ENCODE peak calls at places on chromosomes 16 and 17, in four cellular contexts. C, M, A and J are unnamed samples.

GRCh38 chr16:67481561-67482259 is 753 bp upstream of the ATP6V0D1 start:
- DNase-seq in C (peak), M (no peak), A (peak), J (no peak)

GRCh38 chr17:62653002-62653830 is 25.7 kb downstream of the MRC2 start:
- DNase-seq in C (peak), M (no peak), A (peak), J (peak)

GRCh38 chr16:86510465-86511261 is at the start of gene FOXF1:
- DNase-seq in C (peak), M (no peak), A (no peak), J (no peak)

GRCh38 chr17:3843935-3844516 is 2.0 kb downstream of the NCBP3 start:
- DNase-seq in C (peak), M (no peak), A (no peak), J (peak)

GRCh38 chr17:82374626-82375331 is 3.2 kb downstream of the UTS2R start:
- DNase-seq in C (no peak), M (no peak), A (no peak), J (no peak)

GRCh38 chr16:53999123-53999522 is 287.5 kb downstream of the IRX3 start:
- DNase-seq in C (no peak), M (no peak), A (no peak), J (no peak)

GRCh38 chr16:931651-932500 is 38.9 kb downstream of the LMF1 start:
- DNase-seq in C (no peak), M (no peak), A (no peak), J (no peak)

GRCh38 chr16:88701541-88702363 is 4.5 kb downstream of the RNF166 start:
- DNase-seq in C (no peak), M (no peak), A (no peak), J (no peak)

GRCh38 chr17:82280537-82280936 is 7.0 kb upstream of the CSNK1D start:
- DNase-seq in C (no peak), M (no peak), A (no peak), J (no peak)

GRCh38 chr16:28189237-28189636 is 22.5 kb downstream of the XPO6 start:
- DNase-seq in C (no peak), M (no peak), A (no peak), J (peak)

GRCh38 chr16:887846-888245 is 82.9 kb downstream of the LMF1 start:
- DNase-seq in C (no peak), M (no peak), A (no peak), J (no peak)

GRCh38 chr16:88367560-88367959 is 15.2 kb upstream of the ZNF469 start:
- DNase-seq in C (no peak), M (no peak), A (no peak), J (no peak)

GRCh38 chr17:62631936-62632924 is 4.8 kb downstream of the MRC2 start:
- DNase-seq in C (no peak), M (no peak), A (no peak), J (no peak)

GRCh38 chr16:5510819-5511370 is 413.3 kb upstream of the EEF2KMT start:
- DNase-seq in C (no peak), M (no peak), A (peak), J (no peak)

GRCh38 chr16:9465150-9465549 is 373.7 kb downstream of the HAPSTR1 start:
- DNase-seq in C (no peak), M (no peak), A (no peak), J (no peak)

GRCh38 chr17:74605361-74605760 is 13.3 kb upstream of the CD300LD start:
- DNase-seq in C (peak), M (no peak), A (peak), J (peak)

GRCh38 chr17:66203274-66204015 is 11.5 kb upstream of the CEP112 start:
- DNase-seq in C (no peak), M (no peak), A (no peak), J (no peak)

GRCh38 chr17:15651583-15652110 is 32.1 kb upstream of the FBXW10B start:
- DNase-seq in C (peak), M (peak), A (peak), J (peak)

GRCh38 chr17:53462393-53462811 is 360.3 kb upstream of the KIF2B start:
- DNase-seq in C (no peak), M (no peak), A (no peak), J (no peak)

GRCh38 chr16:48609453-48610023 is 442 bp downstream of the N4BP1 start:
- DNase-seq in C (peak), M (no peak), A (no peak), J (peak)

GRCh38 chr17:48497103-48497502 is 33.7 kb downstream of the HOXB1 start:
- DNase-seq in C (no peak), M (no peak), A (no peak), J (no peak)

GRCh38 chr17:28086519-28086918 is 44.0 kb downstream of the NLK start:
- DNase-seq in C (no peak), M (no peak), A (no peak), J (no peak)

GRCh38 chr17:82097187-82097918 is 683 bp downstream of the FASN start:
- DNase-seq in C (peak), M (no peak), A (no peak), J (peak)

GRCh38 chr17:81840826-81841778 is 6.3 kb upstream of the PPP1R27 start:
- DNase-seq in C (peak), M (no peak), A (peak), J (no peak)

GRCh38 chr17:79951361-79952264 is 84.1 kb downstream of the TBC1D16 start:
- DNase-seq in C (peak), M (no peak), A (no peak), J (no peak)

GRCh38 chr17:50477976-50478375 is 684 bp upstream of the RSAD1 start:
- DNase-seq in C (peak), M (no peak), A (no peak), J (no peak)

GRCh38 chr16:71524566-71525553 is 1.4 kb upstream of the CHST4 start:
- DNase-seq in C (no peak), M (no peak), A (no peak), J (no peak)

GRCh38 chr16:11422381-11423314 is 77.4 kb downstream of the RMI2 start:
- DNase-seq in C (no peak), M (no peak), A (no peak), J (no peak)

GRCh38 chr17:72421128-72422092 is 300.6 kb downstream of the SOX9 start:
- DNase-seq in C (peak), M (no peak), A (peak), J (peak)

GRCh38 chr17:31677681-31678080 is 181.4 kb downstream of the COPRS start:
- DNase-seq in C (no peak), M (no peak), A (no peak), J (no peak)

GRCh38 chr17:55210292-55210691 is 54.5 kb upstream of the HLF start:
- DNase-seq in C (no peak), M (no peak), A (no peak), J (no peak)

GRCh38 chr17:72677714-72678390 is 414.6 kb downstream of the SLC39A11 start:
- DNase-seq in C (no peak), M (no peak), A (no peak), J (no peak)

GRCh38 chr17:41907633-41908539 is 10.9 kb downstream of the ACLY start:
- DNase-seq in C (peak), M (no peak), A (no peak), J (peak)

GRCh38 chr16:84463221-84463620 is 41.2 kb downstream of the MEAK7 start:
- DNase-seq in C (no peak), M (no peak), A (no peak), J (no peak)

GRCh38 chr16:84467256-84467655 is 37.2 kb downstream of the MEAK7 start:
- DNase-seq in C (no peak), M (no peak), A (no peak), J (no peak)

GRCh38 chr16:84466692-84467091 is 37.8 kb downstream of the MEAK7 start:
- DNase-seq in C (no peak), M (no peak), A (no peak), J (no peak)

GRCh38 chr16:84464116-84464515 is 40.3 kb downstream of the MEAK7 start:
- DNase-seq in C (no peak), M (no peak), A (no peak), J (no peak)

DNA sequence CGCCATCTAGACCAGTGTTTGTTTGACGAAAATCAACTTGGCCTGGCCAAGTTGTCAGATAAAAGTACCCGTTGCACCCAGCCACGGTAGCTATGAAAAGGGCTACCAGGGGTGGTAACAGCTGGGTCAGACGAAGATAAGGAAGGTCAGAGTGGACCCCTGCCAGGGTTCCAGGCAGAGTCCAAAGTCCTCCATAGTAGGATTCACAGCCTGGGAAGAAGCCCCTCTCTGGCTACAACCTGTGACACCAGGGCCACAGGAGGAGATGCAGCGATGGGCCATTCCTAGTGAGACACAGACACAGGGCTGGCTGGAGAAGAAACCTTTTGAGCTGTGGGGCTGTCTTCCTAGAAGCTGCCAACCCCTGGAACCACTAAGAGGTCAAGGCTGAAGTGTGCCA is 39.3 kb downstream of the MEAK7 start:
- DNase-seq in C (no peak), M (no peak), A (no peak), J (no peak)
- TF ChIP-seq POLR2A in C (no peak), M (no peak), A (no peak), J (no peak)

GRCh38 chr17:78176548-78177025 is 8.2 kb downstream of the SYNGR2 start:
- DNase-seq in C (peak), M (peak), A (no peak), J (no peak)
- TF ChIP-seq POLR2A in C (no peak), M (no peak), A (no peak), J (no peak)

GRCh38 chr16:46715769-46716305 is 26.4 kb downstream of the ORC6 start:
- DNase-seq in C (no peak), M (no peak), A (no peak), J (no peak)
- TF ChIP-seq POLR2A in C (no peak), M (no peak), A (no peak), J (no peak)

GRCh38 chr16:52533296-52533695 is 13.6 kb downstream of the TOX3 start:
- DNase-seq in C (no peak), M (no peak), A (no peak), J (no peak)

GRCh38 chr16:52529226-52529625 is 17.7 kb downstream of the TOX3 start:
- DNase-seq in C (no peak), M (no peak), A (no peak), J (no peak)

GRCh38 chr16:52528393-52529080 is 18.4 kb downstream of the TOX3 start:
- DNase-seq in C (no peak), M (no peak), A (no peak), J (no peak)

GRCh38 chr16:52535076-52535475 is 11.9 kb downstream of the TOX3 start:
- DNase-seq in C (no peak), M (no peak), A (no peak), J (no peak)

DNA sequence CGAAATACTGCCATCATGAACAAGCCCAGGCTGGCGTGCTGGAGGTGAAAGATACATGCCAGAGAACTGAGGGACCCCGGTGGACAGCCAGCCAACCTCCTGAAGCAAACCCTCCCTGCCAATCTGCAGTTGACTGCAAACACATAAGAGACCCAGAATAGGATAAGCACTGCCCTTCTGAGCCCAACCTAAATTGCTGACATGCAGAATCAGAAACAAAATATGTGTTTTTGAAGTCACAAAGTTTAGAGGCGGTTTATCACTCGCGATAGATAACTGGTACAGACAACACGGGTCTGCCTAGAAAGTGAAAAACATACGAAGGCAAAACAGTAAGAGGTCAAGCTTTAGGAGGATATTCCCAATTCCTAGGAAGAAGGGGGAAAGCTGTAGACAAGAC is 14.6 kb downstream of the TOX3 start:
- DNase-seq in C (no peak), M (no peak), A (no peak), J (no peak)
- TF ChIP-seq POLR2A in C (no peak), M (no peak), A (no peak), J (no peak)